ENCODE peak calls at places on chromosomes 12 and 14, in four cellular contexts. I, W, L and K are unnamed samples. For H3K36me3, the result is how much of the 10 kb centered on the place peaks cover.

GRCh38 chr12:104297477-104298113 is 5.9 kb upstream of the EID3 start:
- DNase-seq in I (no peak), W (no peak), L (no peak), K (no peak)

GRCh38 chr12:27463826-27464554 is 17.5 kb downstream of the SMCO2 start:
- DNase-seq in I (no peak), W (no peak), L (peak), K (no peak)

GRCh38 chr12:49934505-49934904 is 16.0 kb upstream of the AQP2 start:
- DNase-seq in I (no peak), W (no peak), L (no peak), K (no peak)

GRCh38 chr14:61471297-61471980 is 150.1 kb downstream of the PRKCH start:
- DNase-seq in I (no peak), W (no peak), L (no peak), K (no peak)

GRCh38 chr12:67774983-67775587 is 126.5 kb downstream of the DYRK2 start:
- DNase-seq in I (no peak), W (no peak), L (no peak), K (no peak)

GRCh38 chr14:104390941-104391901 is 188.3 kb upstream of the C14orf180 start:
- DNase-seq in I (no peak), W (no peak), L (peak), K (no peak)

GRCh38 chr12:69070319-69071090 is 137.5 kb upstream of the CPM start:
- DNase-seq in I (peak), W (peak), L (peak), K (no peak)

GRCh38 chr14:31510222-31510621 is 22.4 kb upstream of the GPR33 start:
- DNase-seq in I (peak), W (no peak), L (no peak), K (no peak)

GRCh38 chr14:56795284-56795622 is 15.0 kb downstream of the OTX2 start:
- DNase-seq in I (no peak), W (no peak), L (no peak), K (no peak)

GRCh38 chr12:130878193-130879185 is 6.6 kb downstream of the RAN start:
- DNase-seq in I (no peak), W (no peak), L (no peak), K (no peak)

DNA sequence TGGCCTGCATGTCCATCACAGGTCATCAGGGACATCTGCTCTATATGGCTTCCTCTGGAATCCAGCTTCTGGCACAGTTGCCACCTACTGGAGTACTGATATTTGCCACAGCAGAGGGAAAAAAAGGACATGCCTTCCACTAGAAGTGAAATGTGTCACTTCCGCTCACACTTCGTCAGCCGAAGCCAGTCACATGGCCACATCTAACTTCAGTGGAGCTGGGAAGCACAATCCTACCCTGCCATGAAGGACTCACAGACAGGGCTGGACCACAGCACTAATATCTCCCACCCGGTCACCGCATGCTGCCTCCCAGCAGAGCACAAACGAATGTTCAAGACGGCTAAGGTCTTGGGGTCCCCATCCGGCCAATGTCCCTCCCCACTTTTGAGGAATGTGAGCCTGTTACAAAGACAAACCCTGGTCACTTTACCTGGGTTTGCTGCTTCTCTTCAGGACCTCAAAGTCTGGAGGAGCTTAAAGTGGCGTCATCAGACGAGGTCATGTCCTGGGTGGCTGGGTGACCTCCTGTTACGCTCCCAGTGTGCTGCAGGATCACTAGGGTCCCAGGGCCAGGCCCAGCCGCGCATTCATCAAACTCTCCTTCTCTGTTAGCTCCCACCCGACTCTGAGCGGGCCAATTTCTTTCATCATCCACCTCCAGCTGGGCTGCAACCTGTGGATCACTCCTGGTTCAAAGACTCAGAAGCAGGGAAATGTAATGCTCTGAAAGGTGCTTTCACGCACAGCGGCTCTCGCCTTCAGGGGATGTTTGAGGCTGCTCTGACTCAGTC is 98.5 kb downstream of the GCH1 start:
- DNase-seq in I (no peak), W (no peak), L (no peak), K (no peak)
- TF ChIP-seq CTCF in I (no peak), W (no peak), L (no peak), K (no peak)

DNA sequence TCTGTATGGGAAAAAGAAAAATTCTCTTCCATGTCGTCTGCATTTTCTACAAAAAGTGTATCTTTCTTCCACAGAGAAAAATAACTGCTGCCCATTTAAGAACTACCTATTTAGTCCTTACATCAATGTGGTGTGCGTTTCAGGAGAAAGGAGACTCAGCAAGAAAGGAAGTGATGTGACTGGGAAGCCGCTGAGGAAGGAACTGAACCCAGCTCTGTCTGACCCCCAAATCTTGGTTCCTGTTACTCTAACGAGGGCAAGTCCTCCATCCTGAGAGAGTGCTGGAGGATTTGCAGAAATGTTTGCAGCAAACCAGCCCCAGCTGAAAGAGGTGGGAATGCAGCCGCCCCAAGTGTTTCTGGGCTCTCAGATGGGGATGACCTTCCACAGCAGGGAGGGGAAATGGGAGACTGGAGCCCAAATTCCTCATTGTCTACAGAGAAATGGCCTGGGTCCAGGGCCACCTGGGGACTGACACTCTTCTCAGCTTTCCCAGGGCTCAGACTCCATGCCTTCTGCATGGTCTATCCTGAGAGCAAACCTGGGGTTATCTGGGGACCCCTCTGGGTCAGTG is 6.7 kb upstream of the MLEC start:
- DNase-seq in I (no peak), W (no peak), L (no peak), K (no peak)
- H3K4me3 ChIP-seq in I (no peak), W (no peak), L (no peak), K (no peak)

DNA sequence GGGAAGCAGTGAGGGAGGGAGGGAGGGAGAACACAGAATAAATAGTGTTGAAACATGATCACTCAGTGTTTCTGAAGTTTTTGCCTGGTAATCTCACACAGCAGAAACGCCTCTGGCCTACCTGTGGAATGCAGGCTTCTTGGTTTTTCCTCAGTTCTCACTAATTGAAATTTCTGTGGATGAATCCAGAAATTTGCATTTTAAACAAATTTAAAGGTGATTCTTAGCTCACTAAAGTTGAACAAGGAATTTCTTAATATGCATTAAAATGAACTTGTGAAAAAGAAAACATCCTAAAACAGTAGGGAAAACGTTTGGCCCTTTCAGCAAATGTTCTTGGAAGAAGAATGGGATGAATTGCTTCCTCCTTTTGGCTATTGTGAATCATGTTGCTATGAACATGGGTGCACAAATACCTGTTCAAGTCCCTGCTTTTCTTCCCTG is 1.4 kb downstream of the RNASE9 start:
- DNase-seq in I (no peak), W (no peak), L (no peak), K (no peak)
- H3K36me3 ChIP-seq in I (under half), W (under half), L (under half), K (under half)

DNA sequence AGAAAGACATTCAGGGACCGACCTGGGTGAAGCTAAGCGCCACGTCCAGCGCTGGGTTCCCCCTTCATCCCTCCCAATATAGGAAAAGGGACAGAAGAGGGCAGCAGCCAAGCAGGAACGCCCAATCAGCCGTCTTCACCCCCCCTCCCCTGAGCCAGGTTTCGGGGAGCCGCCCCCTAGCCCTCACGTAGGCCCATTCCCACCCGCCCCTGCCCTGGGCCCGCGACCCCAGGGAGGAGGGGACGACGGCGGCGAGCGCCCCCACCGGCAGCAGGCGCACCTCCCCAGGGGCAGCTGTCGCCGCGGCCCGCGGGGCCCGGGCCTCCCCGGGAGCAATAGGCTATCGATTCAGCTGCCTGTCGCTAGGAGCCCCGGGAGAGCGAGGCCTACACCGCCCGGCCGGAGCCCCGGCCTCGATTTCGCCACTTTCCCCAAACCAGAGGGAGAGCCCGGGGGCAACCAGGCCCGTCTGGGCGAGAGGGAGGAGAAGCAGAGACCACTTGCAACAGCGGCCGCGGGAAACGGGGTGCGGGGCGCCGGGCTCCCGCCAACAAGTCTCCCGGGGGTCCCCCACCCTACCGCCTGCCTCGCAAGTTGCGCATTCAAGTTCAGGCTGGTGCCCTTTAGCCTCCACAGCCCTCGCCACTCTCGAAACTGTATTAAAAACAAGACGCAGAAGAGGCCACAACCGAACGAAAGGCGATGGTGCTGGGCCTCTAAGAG is 1.3 kb downstream of the DCAF5 start:
- DNase-seq in I (no peak), W (peak), L (peak), K (no peak)
- TF ChIP-seq CTCF in I (peak), W (peak), L (peak), K (peak)

DNA sequence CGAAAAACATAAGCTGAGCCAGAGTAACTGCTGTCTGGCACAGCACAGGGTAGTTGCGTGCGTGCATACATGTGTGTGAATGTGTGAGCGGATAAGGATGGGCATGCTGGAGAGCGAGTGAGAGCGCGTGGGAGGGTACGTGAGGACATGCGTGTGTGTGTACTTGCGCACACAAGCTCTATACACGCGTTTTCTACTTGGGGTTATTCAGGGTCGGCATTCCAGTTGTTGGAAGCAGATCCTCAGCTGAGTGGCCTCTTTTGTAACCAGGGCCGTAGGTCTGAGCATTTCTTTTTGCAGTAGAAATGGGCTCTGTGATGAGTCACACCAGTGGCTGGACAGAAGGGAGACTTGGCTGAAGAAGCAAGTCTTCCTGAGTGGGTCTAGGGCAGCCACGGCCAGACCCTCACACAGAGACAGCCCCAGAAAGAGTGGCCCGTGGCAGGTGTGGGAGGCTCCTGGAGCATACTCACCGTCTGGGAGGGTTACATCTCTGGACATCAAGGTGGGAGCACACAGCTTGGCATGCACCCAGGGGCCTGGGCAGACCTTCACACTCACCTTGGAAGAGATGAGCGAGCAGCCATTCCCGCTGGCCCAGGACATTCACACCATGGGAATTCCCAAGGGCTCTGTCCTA is 78.0 kb downstream of the LRRC74A start:
- DNase-seq in I (no peak), W (no peak), L (no peak), K (peak)
- H3K4me3 ChIP-seq in I (no peak), W (no peak), L (no peak), K (peak)